ENCODE peak calls at places on chromosomes 11 and 22, in six cellular contexts. One of them, this sample, is unnamed.

GRCh38 chr11:45213717-45214116 is 67.3 kb downstream of the PRDM11 start:
- DNase-seq in A673: no peak
- DNase-seq in IMR-90: no peak
- DNase-seq in neuronal stem cell: no peak
- DNase-seq in mammary epithelial cell: no peak
- DNase-seq in A549: no peak
- DNase-seq in this sample: no peak

GRCh38 chr11:93741882-93742226 is 382 bp downstream of the C11orf54 start:
- DNase-seq in A673: no peak
- DNase-seq in IMR-90: peak; percentile 68
- DNase-seq in neuronal stem cell: no peak
- DNase-seq in mammary epithelial cell: peak; percentile 62
- DNase-seq in A549: peak; percentile 71
- DNase-seq in this sample: no peak

GRCh38 chr11:43992834-43993637 is 50.6 kb downstream of the C11orf96 start:
- DNase-seq in A673: no peak
- DNase-seq in IMR-90: peak; percentile 53
- DNase-seq in neuronal stem cell: no peak
- DNase-seq in mammary epithelial cell: no peak
- DNase-seq in A549: no peak
- DNase-seq in this sample: no peak

GRCh38 chr11:64453466-64453865 is 94.5 kb downstream of the RPS6KA4 start:
- DNase-seq in A673: no peak
- DNase-seq in IMR-90: no peak
- DNase-seq in neuronal stem cell: no peak
- DNase-seq in mammary epithelial cell: no peak
- DNase-seq in A549: no peak
- DNase-seq in this sample: peak; percentile 38

GRCh38 chr22:39356464-39356863 is 6.7 kb downstream of the SYNGR1 start:
- DNase-seq in A673: no peak
- DNase-seq in IMR-90: no peak
- DNase-seq in neuronal stem cell: no peak
- DNase-seq in mammary epithelial cell: no peak
- DNase-seq in A549: no peak
- DNase-seq in this sample: no peak

GRCh38 chr11:103851166-103851651 is 185.2 kb upstream of the DDI1 start:
- DNase-seq in A673: no peak
- DNase-seq in IMR-90: peak; percentile 69
- DNase-seq in neuronal stem cell: no peak
- DNase-seq in mammary epithelial cell: peak; percentile 0
- DNase-seq in A549: no peak
- DNase-seq in this sample: no peak

GRCh38 chr11:61334434-61335354 is 1.7 kb downstream of the TKFC start:
- DNase-seq in A673: peak; percentile 26
- DNase-seq in IMR-90: peak; percentile 57
- DNase-seq in neuronal stem cell: no peak
- DNase-seq in mammary epithelial cell: peak; percentile 45
- DNase-seq in A549: no peak
- DNase-seq in this sample: no peak

GRCh38 chr11:119727523-119728081 is 1.4 kb downstream of the NECTIN1 start:
- DNase-seq in A673: peak; percentile 29
- DNase-seq in IMR-90: no peak
- DNase-seq in neuronal stem cell: peak; percentile 88
- DNase-seq in mammary epithelial cell: no peak
- DNase-seq in A549: peak; percentile 51
- DNase-seq in this sample: peak; percentile 72

GRCh38 chr22:28607710-28608109 is 71.9 kb downstream of the TTC28 start:
- DNase-seq in A673: no peak
- DNase-seq in IMR-90: peak; percentile 23
- DNase-seq in neuronal stem cell: no peak
- DNase-seq in mammary epithelial cell: no peak
- DNase-seq in A549: no peak
- DNase-seq in this sample: no peak

GRCh38 chr11:64239662-64240466 is 1.0 kb upstream of the FKBP2 start:
- DNase-seq in A673: no peak
- DNase-seq in IMR-90: no peak
- DNase-seq in neuronal stem cell: no peak
- DNase-seq in mammary epithelial cell: no peak
- DNase-seq in A549: no peak
- DNase-seq in this sample: peak; percentile 66

GRCh38 chr11:10181811-10182210 is 112.2 kb downstream of the SBF2 start:
- DNase-seq in A673: peak; percentile 51
- DNase-seq in IMR-90: peak; percentile 36
- DNase-seq in neuronal stem cell: no peak
- DNase-seq in mammary epithelial cell: no peak
- DNase-seq in A549: peak; percentile 8
- DNase-seq in this sample: no peak

GRCh38 chr11:117481885-117482284 is 154.2 kb downstream of the CEP164 start:
- DNase-seq in A673: no peak
- DNase-seq in IMR-90: no peak
- DNase-seq in neuronal stem cell: no peak
- DNase-seq in mammary epithelial cell: no peak
- DNase-seq in A549: no peak
- DNase-seq in this sample: no peak

GRCh38 chr22:45880091-45880651 is 96.8 kb downstream of the WNT7B start:
- DNase-seq in A673: no peak
- DNase-seq in IMR-90: no peak
- DNase-seq in neuronal stem cell: no peak
- DNase-seq in mammary epithelial cell: no peak
- DNase-seq in A549: no peak
- DNase-seq in this sample: peak; percentile 62

GRCh38 chr11:44840085-44840478 is 110.6 kb downstream of the TP53I11 start:
- DNase-seq in A673: no peak
- DNase-seq in IMR-90: no peak
- DNase-seq in neuronal stem cell: no peak
- DNase-seq in mammary epithelial cell: no peak
- DNase-seq in A549: no peak
- DNase-seq in this sample: no peak

GRCh38 chr22:17562906-17563870 is at the start of gene SLC25A18:
- DNase-seq in A673: no peak
- DNase-seq in IMR-90: no peak
- DNase-seq in neuronal stem cell: peak; percentile 14
- DNase-seq in mammary epithelial cell: no peak
- DNase-seq in A549: no peak
- DNase-seq in this sample: no peak

GRCh38 chr11:113048820-113049555 is 87.8 kb downstream of the NCAM1 start:
- DNase-seq in A673: no peak
- DNase-seq in IMR-90: no peak
- DNase-seq in neuronal stem cell: no peak
- DNase-seq in mammary epithelial cell: peak; percentile 80
- DNase-seq in A549: no peak
- DNase-seq in this sample: no peak

GRCh38 chr22:30228509-30229359 is 17.8 kb downstream of the LIF start:
- DNase-seq in A673: peak; percentile 30
- DNase-seq in IMR-90: no peak
- DNase-seq in neuronal stem cell: no peak
- DNase-seq in mammary epithelial cell: peak; percentile 97
- DNase-seq in A549: peak; percentile 55
- DNase-seq in this sample: no peak

GRCh38 chr11:130831506-130832385 is 84.5 kb downstream of the SNX19 start:
- DNase-seq in A673: peak; percentile 34
- DNase-seq in IMR-90: peak; percentile 22
- DNase-seq in neuronal stem cell: no peak
- DNase-seq in mammary epithelial cell: no peak
- DNase-seq in A549: no peak
- DNase-seq in this sample: no peak

GRCh38 chr11:64181506-64182411 is 4.2 kb upstream of the STIP1 start:
- DNase-seq in A673: peak; percentile 83
- DNase-seq in IMR-90: peak; percentile 93
- DNase-seq in neuronal stem cell: no peak
- DNase-seq in mammary epithelial cell: peak; percentile 66
- DNase-seq in A549: peak; percentile 87
- DNase-seq in this sample: peak; percentile 93

GRCh38 chr11:85423331-85423730 is 203.8 kb downstream of the DLG2 start:
- DNase-seq in A673: no peak
- DNase-seq in IMR-90: no peak
- DNase-seq in neuronal stem cell: no peak
- DNase-seq in mammary epithelial cell: no peak
- DNase-seq in A549: no peak
- DNase-seq in this sample: no peak

GRCh38 chr22:25066861-25067435 is 114.4 kb downstream of the KIAA1671 start:
- DNase-seq in A673: no peak
- DNase-seq in IMR-90: no peak
- DNase-seq in neuronal stem cell: no peak
- DNase-seq in mammary epithelial cell: no peak
- DNase-seq in A549: no peak
- DNase-seq in this sample: no peak

GRCh38 chr22:26377170-26377825 is 51.8 kb upstream of the ASPHD2 start:
- DNase-seq in A673: peak; percentile 15
- DNase-seq in IMR-90: no peak
- DNase-seq in neuronal stem cell: no peak
- DNase-seq in mammary epithelial cell: no peak
- DNase-seq in A549: no peak
- DNase-seq in this sample: no peak

DNA sequence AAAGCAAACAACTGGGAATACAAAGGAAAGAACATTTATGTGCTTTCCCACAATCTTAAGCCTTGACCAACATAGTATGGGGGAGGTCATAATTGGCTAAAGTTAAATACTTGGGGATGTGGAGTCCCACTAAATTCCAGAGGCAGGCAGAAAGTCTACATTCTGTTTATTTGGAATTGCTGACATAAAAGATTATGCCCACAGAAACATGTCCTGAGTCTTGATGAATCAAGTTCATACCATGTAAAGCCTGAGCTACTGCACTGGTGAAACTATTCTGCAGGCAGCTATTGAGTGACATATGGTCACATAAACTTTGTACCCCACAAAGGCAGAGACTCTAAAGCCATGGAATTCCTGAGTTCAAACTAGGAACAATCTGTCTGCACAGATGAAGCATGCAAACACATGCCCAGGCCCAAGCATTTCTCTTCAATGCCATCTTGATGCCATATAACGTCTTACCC is 69.9 kb upstream of the CHRM4 start:
- DNase-seq in A673: no peak
- DNase-seq in IMR-90: peak; percentile 44
- DNase-seq in neuronal stem cell: no peak
- DNase-seq in mammary epithelial cell: no peak
- DNase-seq in A549: no peak
- DNase-seq in this sample: no peak
- H3K4me1 ChIP-seq in A673: peaks cover 29% of the 10 kb centered on the region
- H3K4me1 ChIP-seq in IMR-90: peaks cover 6% of the 10 kb centered on the region
- H3K4me1 ChIP-seq in neuronal stem cell: peaks cover 20% of the 10 kb centered on the region
- H3K4me1 ChIP-seq in mammary epithelial cell: peaks cover 6% of the 10 kb centered on the region
- H3K4me1 ChIP-seq in A549: no peaks in the 10 kb centered on the region
- H3K4me1 ChIP-seq in this sample: peaks cover 4% of the 10 kb centered on the region

GRCh38 chr11:128728767-128729587 is 35.1 kb downstream of the FLI1 start:
- DNase-seq in A673: no peak
- DNase-seq in IMR-90: no peak
- DNase-seq in neuronal stem cell: no peak
- DNase-seq in mammary epithelial cell: no peak
- DNase-seq in A549: no peak
- DNase-seq in this sample: no peak
- H3K4me1 ChIP-seq in A673: no peaks in the 10 kb centered on the region
- H3K4me1 ChIP-seq in IMR-90: peaks cover 12% of the 10 kb centered on the region
- H3K4me1 ChIP-seq in neuronal stem cell: peaks cover 20% of the 10 kb centered on the region
- H3K4me1 ChIP-seq in mammary epithelial cell: no peaks in the 10 kb centered on the region
- H3K4me1 ChIP-seq in A549: no peaks in the 10 kb centered on the region
- H3K4me1 ChIP-seq in this sample: peaks cover 95% of the 10 kb centered on the region

GRCh38 chr11:105193260-105193659 is 53.7 kb upstream of the CARD18 start:
- DNase-seq in A673: no peak
- DNase-seq in IMR-90: no peak
- DNase-seq in neuronal stem cell: no peak
- DNase-seq in mammary epithelial cell: no peak
- DNase-seq in A549: no peak
- DNase-seq in this sample: no peak

GRCh38 chr11:105189586-105189985 is 50.0 kb upstream of the CARD18 start:
- DNase-seq in A673: peak; percentile 41
- DNase-seq in IMR-90: no peak
- DNase-seq in neuronal stem cell: no peak
- DNase-seq in mammary epithelial cell: peak; percentile 8
- DNase-seq in A549: no peak
- DNase-seq in this sample: no peak

GRCh38 chr11:105192115-105192514 is 52.5 kb upstream of the CARD18 start:
- DNase-seq in A673: no peak
- DNase-seq in IMR-90: no peak
- DNase-seq in neuronal stem cell: no peak
- DNase-seq in mammary epithelial cell: no peak
- DNase-seq in A549: no peak
- DNase-seq in this sample: no peak
- H3K4me1 ChIP-seq in A673: no peaks in the 10 kb centered on the region
- H3K4me1 ChIP-seq in IMR-90: no peaks in the 10 kb centered on the region
- H3K4me1 ChIP-seq in neuronal stem cell: no peaks in the 10 kb centered on the region
- H3K4me1 ChIP-seq in mammary epithelial cell: no peaks in the 10 kb centered on the region
- H3K4me1 ChIP-seq in A549: no peaks in the 10 kb centered on the region
- H3K4me1 ChIP-seq in this sample: no peaks in the 10 kb centered on the region

GRCh38 chr11:58659404-58659803 is 36.9 kb downstream of the CNTF start:
- DNase-seq in A673: no peak
- DNase-seq in IMR-90: no peak
- DNase-seq in neuronal stem cell: no peak
- DNase-seq in mammary epithelial cell: peak; percentile 88
- DNase-seq in A549: no peak
- DNase-seq in this sample: no peak
- H3K4me1 ChIP-seq in A673: no peaks in the 10 kb centered on the region
- H3K4me1 ChIP-seq in IMR-90: peaks cover 2% of the 10 kb centered on the region
- H3K4me1 ChIP-seq in neuronal stem cell: no peaks in the 10 kb centered on the region
- H3K4me1 ChIP-seq in mammary epithelial cell: peaks cover 24% of the 10 kb centered on the region
- H3K4me1 ChIP-seq in A549: peaks cover 9% of the 10 kb centered on the region
- H3K4me1 ChIP-seq in this sample: no peaks in the 10 kb centered on the region

GRCh38 chr11:65477271-65478029 is 21.4 kb upstream of the MALAT1 start:
- DNase-seq in A673: peak; percentile 97
- DNase-seq in IMR-90: peak; percentile 92
- DNase-seq in neuronal stem cell: peak; percentile 81
- DNase-seq in mammary epithelial cell: peak; percentile 95
- DNase-seq in A549: peak; percentile 94
- DNase-seq in this sample: peak; percentile 99
- H3K4me1 ChIP-seq in A673: peaks cover 20% of the 10 kb centered on the region
- H3K4me1 ChIP-seq in IMR-90: peaks cover 22% of the 10 kb centered on the region
- H3K4me1 ChIP-seq in neuronal stem cell: peaks cover 20% of the 10 kb centered on the region
- H3K4me1 ChIP-seq in mammary epithelial cell: peaks cover 56% of the 10 kb centered on the region
- H3K4me1 ChIP-seq in A549: peaks cover 79% of the 10 kb centered on the region
- H3K4me1 ChIP-seq in this sample: peaks cover 46% of the 10 kb centered on the region

GRCh38 chr11:73465019-73465675 is 88.9 kb downstream of the RELT start:
- DNase-seq in A673: no peak
- DNase-seq in IMR-90: no peak
- DNase-seq in neuronal stem cell: no peak
- DNase-seq in mammary epithelial cell: no peak
- DNase-seq in A549: no peak
- DNase-seq in this sample: no peak
- H3K4me1 ChIP-seq in A673: no peaks in the 10 kb centered on the region
- H3K4me1 ChIP-seq in IMR-90: peaks cover 7% of the 10 kb centered on the region
- H3K4me1 ChIP-seq in neuronal stem cell: no peaks in the 10 kb centered on the region
- H3K4me1 ChIP-seq in mammary epithelial cell: no peaks in the 10 kb centered on the region
- H3K4me1 ChIP-seq in A549: no peaks in the 10 kb centered on the region
- H3K4me1 ChIP-seq in this sample: peaks cover 16% of the 10 kb centered on the region

DNA sequence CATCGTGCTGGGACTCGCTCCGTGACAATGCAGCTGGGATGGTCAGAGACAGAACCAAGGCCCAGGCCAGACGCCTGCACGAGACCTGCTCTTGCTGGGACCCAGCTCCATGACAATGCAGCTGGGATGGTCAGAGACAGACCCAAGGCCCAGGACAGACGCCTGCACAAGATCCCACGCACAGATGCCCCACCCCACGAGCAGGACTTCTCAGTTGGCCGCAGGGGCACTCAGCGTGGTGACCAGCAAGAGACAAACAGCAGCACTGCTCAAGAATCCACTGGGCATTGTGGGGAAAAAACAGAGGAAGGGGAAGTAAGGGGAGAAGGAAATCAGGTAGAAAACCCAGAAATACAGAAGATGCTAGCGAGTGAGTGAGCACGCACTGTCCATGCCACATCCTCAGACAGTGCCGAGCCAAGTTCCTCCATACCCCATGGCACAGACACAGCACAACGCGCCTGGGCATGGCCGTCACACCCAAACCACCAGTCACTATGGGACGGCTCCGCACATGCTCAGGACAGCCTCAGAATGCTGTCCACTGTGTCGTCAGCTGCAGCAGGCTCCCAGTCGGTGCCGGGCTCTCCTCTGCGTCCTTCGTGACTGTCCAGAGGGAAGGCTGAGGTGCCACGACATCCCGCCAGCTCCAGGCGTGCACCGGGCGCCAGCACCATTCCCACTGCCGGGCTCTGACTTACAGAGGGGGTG is 44.5 kb downstream of the BRD1 start:
- DNase-seq in A673: no peak
- DNase-seq in IMR-90: no peak
- DNase-seq in neuronal stem cell: no peak
- DNase-seq in mammary epithelial cell: no peak
- DNase-seq in A549: no peak
- DNase-seq in this sample: no peak
- H3K4me1 ChIP-seq in A673: peaks cover 21% of the 10 kb centered on the region
- H3K4me1 ChIP-seq in IMR-90: peaks cover 4% of the 10 kb centered on the region
- H3K4me1 ChIP-seq in neuronal stem cell: no peaks in the 10 kb centered on the region
- H3K4me1 ChIP-seq in mammary epithelial cell: peaks cover 4% of the 10 kb centered on the region
- H3K4me1 ChIP-seq in A549: no peaks in the 10 kb centered on the region
- H3K4me1 ChIP-seq in this sample: peaks cover 9% of the 10 kb centered on the region